ENCODE peak calls at places on chromosomes 16 and 17, in seven cellular contexts. P is NCI-H446; O is activated CD4-positive, alpha-beta T cell treated with anti-CD3 and anti-CD28 coated beads, Interleukin-2, amount 50 U/mL, for 48 hours; H is mammary epithelial cell; B is AG09309; K is cardiac muscle cell; C is stimulated activated CD8-positive, alpha-beta memory T cell treated with anti-CD3 and anti-CD28 coated beads, Interleukin-7, amount 100 ng/mL, for 1 hour. U is an unnamed sample.

GRCh38 chr17:59671386-59671785 is 35.8 kb downstream of the PTRH2 start:
- DNase-seq in P (no peak), O (no peak), H (no peak), B (no peak), K (no peak), C (no peak), U (no peak)

GRCh38 chr16:9014389-9014788 is 50.7 kb upstream of the USP7 start:
- DNase-seq in P (no peak), O (no peak), H (no peak), B (no peak), K (no peak), C (no peak), U (no peak)

GRCh38 chr16:84378099-84378498 is 9.8 kb downstream of the ATP2C2 start:
- DNase-seq in P (no peak), O (no peak), H (no peak), B (no peak), K (no peak), C (no peak), U (no peak)

GRCh38 chr17:36920032-36921000 is 17.0 kb upstream of the LHX1 start:
- DNase-seq in P (no peak), O (no peak), H (no peak), B (no peak), K (peak), C (no peak), U (no peak)

GRCh38 chr16:57539072-57539796 is 2.9 kb upstream of the CCDC102A start:
- DNase-seq in P (no peak), O (no peak), H (no peak), B (no peak), K (no peak), C (no peak), U (no peak)

GRCh38 chr16:31347445-31347844 is 7.5 kb upstream of the ITGAX start:
- DNase-seq in P (no peak), O (no peak), H (no peak), B (no peak), K (no peak), C (no peak), U (no peak)

GRCh38 chr16:53433930-53434435 is 288 bp upstream of the RBL2 start:
- DNase-seq in P (no peak), O (no peak), H (no peak), B (no peak), K (no peak), C (no peak), U (no peak)

GRCh38 chr16:11806721-11807120 is 9.7 kb upstream of the ZC3H7A start:
- DNase-seq in P (no peak), O (no peak), H (peak), B (peak), K (no peak), C (no peak), U (no peak)

GRCh38 chr17:19342611-19343255 is 19.8 kb downstream of the B9D1 start:
- DNase-seq in P (no peak), O (no peak), H (no peak), B (no peak), K (no peak), C (no peak), U (no peak)

GRCh38 chr17:67035131-67036083 is 8.9 kb upstream of the CACNG1 start:
- DNase-seq in P (no peak), O (peak), H (no peak), B (no peak), K (no peak), C (no peak), U (no peak)

GRCh38 chr16:50580180-50580771 is 32.1 kb downstream of the NKD1 start:
- DNase-seq in P (no peak), O (no peak), H (no peak), B (no peak), K (no peak), C (no peak), U (no peak)

GRCh38 chr16:19645557-19645981 is 72.5 kb downstream of the KNOP1 start:
- DNase-seq in P (peak), O (no peak), H (no peak), B (no peak), K (no peak), C (no peak), U (no peak)

GRCh38 chr17:6491071-6491700 is 46.9 kb downstream of the PIMREG start:
- DNase-seq in P (no peak), O (no peak), H (no peak), B (no peak), K (no peak), C (no peak), U (no peak)

GRCh38 chr17:68738044-68738443 is 136.9 kb upstream of the FAM20A start:
- DNase-seq in P (no peak), O (no peak), H (no peak), B (no peak), K (peak), C (no peak), U (no peak)

GRCh38 chr16:11542069-11542775 is 44.5 kb downstream of the LITAF start:
- DNase-seq in P (no peak), O (no peak), H (no peak), B (no peak), K (no peak), C (no peak), U (no peak)

GRCh38 chr16:12509121-12509520 is 294.6 kb downstream of the CPPED1 start:
- DNase-seq in P (no peak), O (no peak), H (no peak), B (no peak), K (no peak), C (no peak), U (no peak)

GRCh38 chr16:21156767-21157467 is 1.6 kb upstream of the LDAF1 start:
- DNase-seq in P (peak), O (peak), H (peak), B (peak), K (peak), C (no peak), U (no peak)

GRCh38 chr17:46195939-46196338 is 2.7 kb upstream of the KANSL1 start:
- DNase-seq in P (no peak), O (no peak), H (no peak), B (no peak), K (no peak), C (no peak), U (no peak)

GRCh38 chr17:2856727-2857126 is 60.5 kb downstream of the RAP1GAP2 start:
- DNase-seq in P (no peak), O (no peak), H (no peak), B (no peak), K (no peak), C (no peak), U (no peak)

GRCh38 chr17:8103549-8103948 is 14.8 kb downstream of the ALOXE3 start:
- DNase-seq in P (no peak), O (no peak), H (peak), B (no peak), K (no peak), C (no peak), U (no peak)

GRCh38 chr17:5874486-5874885 is 195.7 kb upstream of the WSCD1 start:
- DNase-seq in P (peak), O (no peak), H (no peak), B (no peak), K (no peak), C (no peak), U (no peak)

GRCh38 chr17:29622337-29623282 is at the start of gene CORO6:
- DNase-seq in P (peak), O (peak), H (no peak), B (no peak), K (peak), C (no peak), U (peak)

GRCh38 chr16:47687694-47688093 is 226.6 kb downstream of the PHKB start:
- DNase-seq in P (no peak), O (no peak), H (peak), B (no peak), K (no peak), C (no peak), U (no peak)

GRCh38 chr17:76260220-76260619 is 4.9 kb upstream of the UBALD2 start:
- DNase-seq in P (no peak), O (no peak), H (no peak), B (no peak), K (no peak), C (no peak), U (no peak)

GRCh38 chr17:31824771-31825360 is 34.2 kb downstream of the COPRS start:
- DNase-seq in P (no peak), O (no peak), H (no peak), B (peak), K (no peak), C (no peak), U (no peak)

GRCh38 chr16:69190598-69190997 is 3.6 kb downstream of the SNTB2 start:
- DNase-seq in P (no peak), O (no peak), H (no peak), B (no peak), K (no peak), C (no peak), U (no peak)

GRCh38 chr16:23508589-23509440 is 1.5 kb downstream of the GGA2 start:
- DNase-seq in P (peak), O (no peak), H (no peak), B (no peak), K (peak), C (no peak), U (no peak)

GRCh38 chr16:77353587-77354263 is 81.1 kb downstream of the ADAMTS18 start:
- DNase-seq in P (no peak), O (no peak), H (no peak), B (no peak), K (no peak), C (no peak), U (no peak)

GRCh38 chr16:2016407-2016922 is 3.1 kb upstream of the NPW start:
- DNase-seq in P (no peak), O (peak), H (no peak), B (no peak), K (no peak), C (no peak), U (no peak)

GRCh38 chr16:66250686-66251405 is 115.6 kb upstream of the CDH5 start:
- DNase-seq in P (no peak), O (no peak), H (peak), B (no peak), K (no peak), C (no peak), U (no peak)

GRCh38 chr16:27556471-27556870 is 6.5 kb downstream of the KATNIP start:
- DNase-seq in P (no peak), O (no peak), H (no peak), B (no peak), K (no peak), C (no peak), U (no peak)

GRCh38 chr17:173064-173911 is 8.2 kb downstream of the DOC2B start:
- DNase-seq in P (no peak), O (no peak), H (no peak), B (no peak), K (no peak), C (no peak), U (no peak)

GRCh38 chr16:54284319-54284930 is 2.2 kb downstream of the IRX3 start:
- DNase-seq in P (no peak), O (no peak), H (peak), B (no peak), K (peak), C (no peak), U (no peak)

GRCh38 chr17:49104511-49105074 is 28.0 kb upstream of the B4GALNT2 start:
- DNase-seq in P (no peak), O (no peak), H (no peak), B (no peak), K (no peak), C (no peak), U (no peak)

GRCh38 chr16:19377864-19378263 is 39.8 kb upstream of the TMC5 start:
- DNase-seq in P (no peak), O (no peak), H (no peak), B (no peak), K (no peak), C (no peak), U (no peak)

U was measured in activated T-helper 2 cell treated with anti-CD3 and anti-CD28 coated beads, Interferon-gamma antibody, Interleukin-2, Interleukin-4, amounts not matched to agents 10 μg/mL and 5 μg/mL and 100 μg/mL, durations not matched to agents 14 hours and 24 hours and 36 hours.